ENCODE peak calls at places on chromosomes 7 and 10, in six cellular contexts. One of them, this sample, is unnamed.

GRCh38 chr7:5630670-5631069 is 150.8 kb downstream of the RNF216 start:
- ATAC-seq in activated naive CD8-positive, alpha-beta T cell treated with anti-CD3 and anti-CD28 coated beads, Interleukin-2, amount 50 U/mL, for 24 hours: peak
- ATAC-seq in Right ventricle myocardium inferior: no peak
- ATAC-seq in RWPE2: peak
- ATAC-seq in heart right ventricle: no peak
- ATAC-seq in stimulated activated naive CD8-positive, alpha-beta T cell treated with anti-CD3 and anti-CD28 coated beads, Interleukin-15, amount 100 ng/mL, for 72 hours: peak
- ATAC-seq in this sample: peak

GRCh38 chr10:917416-917720 is 14.1 kb downstream of the LARP4B start:
- ATAC-seq in Right ventricle myocardium inferior: no peak
- ATAC-seq in activated naive CD8-positive, alpha-beta T cell treated with anti-CD3 and anti-CD28 coated beads, Interleukin-2, amount 50 U/mL, for 24 hours: no peak
- ATAC-seq in heart right ventricle: no peak
- ATAC-seq in stimulated activated naive CD8-positive, alpha-beta T cell treated with anti-CD3 and anti-CD28 coated beads, Interleukin-15, amount 100 ng/mL, for 72 hours: no peak
- ATAC-seq in RWPE2: no peak
- ATAC-seq in this sample: no peak

GRCh38 chr7:45088146-45088701 is 545 bp downstream of the NACAD start:
- ATAC-seq in stimulated activated naive CD8-positive, alpha-beta T cell treated with anti-CD3 and anti-CD28 coated beads, Interleukin-15, amount 100 ng/mL, for 72 hours: no peak
- ATAC-seq in activated naive CD8-positive, alpha-beta T cell treated with anti-CD3 and anti-CD28 coated beads, Interleukin-2, amount 50 U/mL, for 24 hours: no peak
- ATAC-seq in Right ventricle myocardium inferior: no peak
- ATAC-seq in heart right ventricle: peak
- ATAC-seq in RWPE2: no peak
- ATAC-seq in this sample: no peak

GRCh38 chr10:90930971-90931841 is 10.3 kb upstream of the ANKRD1 start:
- ATAC-seq in RWPE2: no peak
- ATAC-seq in stimulated activated naive CD8-positive, alpha-beta T cell treated with anti-CD3 and anti-CD28 coated beads, Interleukin-15, amount 100 ng/mL, for 72 hours: no peak
- ATAC-seq in heart right ventricle: peak
- ATAC-seq in Right ventricle myocardium inferior: peak
- ATAC-seq in activated naive CD8-positive, alpha-beta T cell treated with anti-CD3 and anti-CD28 coated beads, Interleukin-2, amount 50 U/mL, for 24 hours: no peak
- ATAC-seq in this sample: peak

GRCh38 chr10:113618338-113618737 is 45.5 kb downstream of the NRAP start:
- ATAC-seq in Right ventricle myocardium inferior: no peak
- ATAC-seq in RWPE2: no peak
- ATAC-seq in stimulated activated naive CD8-positive, alpha-beta T cell treated with anti-CD3 and anti-CD28 coated beads, Interleukin-15, amount 100 ng/mL, for 72 hours: no peak
- ATAC-seq in heart right ventricle: no peak
- ATAC-seq in activated naive CD8-positive, alpha-beta T cell treated with anti-CD3 and anti-CD28 coated beads, Interleukin-2, amount 50 U/mL, for 24 hours: no peak
- ATAC-seq in this sample: no peak

GRCh38 chr7:116843373-116843772 is 19.0 kb upstream of the CAPZA2 start:
- ATAC-seq in stimulated activated naive CD8-positive, alpha-beta T cell treated with anti-CD3 and anti-CD28 coated beads, Interleukin-15, amount 100 ng/mL, for 72 hours: no peak
- ATAC-seq in RWPE2: no peak
- ATAC-seq in heart right ventricle: peak
- ATAC-seq in Right ventricle myocardium inferior: peak
- ATAC-seq in activated naive CD8-positive, alpha-beta T cell treated with anti-CD3 and anti-CD28 coated beads, Interleukin-2, amount 50 U/mL, for 24 hours: no peak
- ATAC-seq in this sample: no peak

GRCh38 chr10:114131094-114131493 is 42.9 kb downstream of the CCDC186 start:
- ATAC-seq in Right ventricle myocardium inferior: no peak
- ATAC-seq in heart right ventricle: no peak
- ATAC-seq in RWPE2: no peak
- ATAC-seq in stimulated activated naive CD8-positive, alpha-beta T cell treated with anti-CD3 and anti-CD28 coated beads, Interleukin-15, amount 100 ng/mL, for 72 hours: no peak
- ATAC-seq in activated naive CD8-positive, alpha-beta T cell treated with anti-CD3 and anti-CD28 coated beads, Interleukin-2, amount 50 U/mL, for 24 hours: no peak
- ATAC-seq in this sample: no peak

GRCh38 chr10:97412891-97413304 is 11.8 kb upstream of the RRP12 start:
- ATAC-seq in stimulated activated naive CD8-positive, alpha-beta T cell treated with anti-CD3 and anti-CD28 coated beads, Interleukin-15, amount 100 ng/mL, for 72 hours: peak
- ATAC-seq in heart right ventricle: no peak
- ATAC-seq in RWPE2: peak
- ATAC-seq in Right ventricle myocardium inferior: no peak
- ATAC-seq in activated naive CD8-positive, alpha-beta T cell treated with anti-CD3 and anti-CD28 coated beads, Interleukin-2, amount 50 U/mL, for 24 hours: peak
- ATAC-seq in this sample: peak

GRCh38 chr7:75906991-75907667 is 7.8 kb upstream of the POR start:
- ATAC-seq in heart right ventricle: peak
- ATAC-seq in stimulated activated naive CD8-positive, alpha-beta T cell treated with anti-CD3 and anti-CD28 coated beads, Interleukin-15, amount 100 ng/mL, for 72 hours: no peak
- ATAC-seq in RWPE2: no peak
- ATAC-seq in activated naive CD8-positive, alpha-beta T cell treated with anti-CD3 and anti-CD28 coated beads, Interleukin-2, amount 50 U/mL, for 24 hours: no peak
- ATAC-seq in Right ventricle myocardium inferior: peak
- ATAC-seq in this sample: no peak

GRCh38 chr10:72110677-72111401 is 22.5 kb upstream of the SPOCK2 start:
- ATAC-seq in stimulated activated naive CD8-positive, alpha-beta T cell treated with anti-CD3 and anti-CD28 coated beads, Interleukin-15, amount 100 ng/mL, for 72 hours: no peak
- ATAC-seq in Right ventricle myocardium inferior: peak
- ATAC-seq in activated naive CD8-positive, alpha-beta T cell treated with anti-CD3 and anti-CD28 coated beads, Interleukin-2, amount 50 U/mL, for 24 hours: no peak
- ATAC-seq in RWPE2: no peak
- ATAC-seq in heart right ventricle: peak
- ATAC-seq in this sample: no peak

GRCh38 chr10:29873941-29874340 is 185.4 kb downstream of the JCAD start:
- ATAC-seq in heart right ventricle: no peak
- ATAC-seq in RWPE2: no peak
- ATAC-seq in stimulated activated naive CD8-positive, alpha-beta T cell treated with anti-CD3 and anti-CD28 coated beads, Interleukin-15, amount 100 ng/mL, for 72 hours: no peak
- ATAC-seq in activated naive CD8-positive, alpha-beta T cell treated with anti-CD3 and anti-CD28 coated beads, Interleukin-2, amount 50 U/mL, for 24 hours: no peak
- ATAC-seq in Right ventricle myocardium inferior: no peak
- ATAC-seq in this sample: no peak

GRCh38 chr10:112274831-112275230 is 8.4 kb upstream of the TECTB start:
- ATAC-seq in RWPE2: no peak
- ATAC-seq in activated naive CD8-positive, alpha-beta T cell treated with anti-CD3 and anti-CD28 coated beads, Interleukin-2, amount 50 U/mL, for 24 hours: no peak
- ATAC-seq in heart right ventricle: no peak
- ATAC-seq in stimulated activated naive CD8-positive, alpha-beta T cell treated with anti-CD3 and anti-CD28 coated beads, Interleukin-15, amount 100 ng/mL, for 72 hours: no peak
- ATAC-seq in Right ventricle myocardium inferior: no peak
- ATAC-seq in this sample: no peak

This sample was measured in esophagus mucosa.